ENCODE peak calls at places on chromosomes 2 and 18, in four cellular contexts. A is thyroid gland, W is body of pancreas, T is uterus. K is an unnamed sample.

GRCh38 chr18:31209041-31209440 is 46.4 kb upstream of the DSC1 start:
- DNase-seq in A (no peak), W (no peak), T (no peak), K (no peak)

GRCh38 chr2:30433902-30434301 is 13.1 kb upstream of the LCLAT1 start:
- DNase-seq in A (no peak), W (no peak), T (no peak), K (no peak)

GRCh38 chr2:165251361-165251760 is 12.1 kb downstream of the SCN2A start:
- DNase-seq in A (no peak), W (no peak), T (no peak), K (no peak)

GRCh38 chr18:66949419-66949818 is 345.5 kb upstream of the CDH19 start:
- DNase-seq in A (no peak), W (no peak), T (no peak), K (no peak)

GRCh38 chr2:147499785-147500184 is 345.0 kb upstream of the ACVR2A start:
- DNase-seq in A (no peak), W (no peak), T (no peak), K (no peak)

GRCh38 chr2:113068706-113069485 is 1.1 kb downstream of the IL1F10 start:
- DNase-seq in A (no peak), W (no peak), T (no peak), K (no peak)

GRCh38 chr2:88818381-88818780 is 126.9 kb downstream of the RPIA start:
- DNase-seq in A (no peak), W (no peak), T (no peak), K (no peak)

GRCh38 chr2:145221511-145221910 is 701.6 kb upstream of the ZEB2 start:
- DNase-seq in A (no peak), W (no peak), T (no peak), K (no peak)

GRCh38 chr2:86035883-86036789 is 69.5 kb downstream of the POLR1A start:
- DNase-seq in A (peak; percentile 92), W (peak; percentile 93), T (peak; percentile 78), K (peak; percentile 76)

GRCh38 chr2:68284896-68285295 is 32.6 kb upstream of the PPP3R1 start:
- DNase-seq in A (no peak), W (no peak), T (peak; percentile 70), K (no peak)

GRCh38 chr2:43009448-43009847 is 217.0 kb downstream of the ZFP36L2 start:
- DNase-seq in A (no peak), W (no peak), T (no peak), K (no peak)

GRCh38 chr2:128270306-128271185 is 48.1 kb downstream of the HS6ST1 start:
- DNase-seq in A (no peak), W (no peak), T (no peak), K (no peak)

GRCh38 chr18:27685807-27686412 is 491.0 kb downstream of the CDH2 start:
- DNase-seq in A (peak; percentile 17), W (no peak), T (no peak), K (peak; percentile 6)

GRCh38 chr2:65382776-65383357 is 49.5 kb downstream of the SPRED2 start:
- DNase-seq in A (peak; percentile 96), W (peak; percentile 87), T (peak; percentile 67), K (peak; percentile 82)

GRCh38 chr2:216478151-216478550 is 20.5 kb upstream of the RPL37A start:
- DNase-seq in A (no peak), W (peak; percentile 16), T (no peak), K (peak; percentile 38)

GRCh38 chr2:102726128-102727087 is 35.4 kb upstream of the TMEM182 start:
- DNase-seq in A (no peak), W (peak; percentile 23), T (no peak), K (no peak)

GRCh38 chr2:197498937-197499593 is 575 bp downstream of the HSPD1 start:
- DNase-seq in A (peak; percentile 64), W (peak; percentile 74), T (peak; percentile 40), K (no peak)

GRCh38 chr18:63346471-63347183 is 20.4 kb downstream of the KDSR start:
- DNase-seq in A (no peak), W (no peak), T (no peak), K (no peak)

GRCh38 chr2:239544846-239545465 is 144.1 kb upstream of the HDAC4 start:
- DNase-seq in A (no peak), W (no peak), T (no peak), K (no peak)

GRCh38 chr2:148022882-148023281 is 2.0 kb downstream of the MBD5 start:
- DNase-seq in A (no peak), W (no peak), T (no peak), K (no peak)

GRCh38 chr2:220789961-220790360 is 782.1 kb downstream of the EPHA4 start:
- DNase-seq in A (no peak), W (no peak), T (no peak), K (no peak)

GRCh38 chr2:30661173-30662107 is 145.8 kb downstream of the CAPN13 start:
- DNase-seq in A (no peak), W (no peak), T (no peak), K (no peak)

GRCh38 chr2:112010751-112011150 is 44.3 kb upstream of the TMEM87B start:
- DNase-seq in A (no peak), W (no peak), T (no peak), K (no peak)

GRCh38 chr2:215835641-215836040 is 177.7 kb downstream of the MREG start:
- DNase-seq in A (no peak), W (no peak), T (no peak), K (no peak)

GRCh38 chr2:211359353-211359752 is 803.0 kb downstream of the CPS1 start:
- DNase-seq in A (no peak), W (no peak), T (no peak), K (no peak)

GRCh38 chr18:13564579-13564978 is 161.8 kb downstream of the FAM210A start:
- DNase-seq in A (peak; percentile 76), W (no peak), T (no peak), K (no peak)

DNA sequence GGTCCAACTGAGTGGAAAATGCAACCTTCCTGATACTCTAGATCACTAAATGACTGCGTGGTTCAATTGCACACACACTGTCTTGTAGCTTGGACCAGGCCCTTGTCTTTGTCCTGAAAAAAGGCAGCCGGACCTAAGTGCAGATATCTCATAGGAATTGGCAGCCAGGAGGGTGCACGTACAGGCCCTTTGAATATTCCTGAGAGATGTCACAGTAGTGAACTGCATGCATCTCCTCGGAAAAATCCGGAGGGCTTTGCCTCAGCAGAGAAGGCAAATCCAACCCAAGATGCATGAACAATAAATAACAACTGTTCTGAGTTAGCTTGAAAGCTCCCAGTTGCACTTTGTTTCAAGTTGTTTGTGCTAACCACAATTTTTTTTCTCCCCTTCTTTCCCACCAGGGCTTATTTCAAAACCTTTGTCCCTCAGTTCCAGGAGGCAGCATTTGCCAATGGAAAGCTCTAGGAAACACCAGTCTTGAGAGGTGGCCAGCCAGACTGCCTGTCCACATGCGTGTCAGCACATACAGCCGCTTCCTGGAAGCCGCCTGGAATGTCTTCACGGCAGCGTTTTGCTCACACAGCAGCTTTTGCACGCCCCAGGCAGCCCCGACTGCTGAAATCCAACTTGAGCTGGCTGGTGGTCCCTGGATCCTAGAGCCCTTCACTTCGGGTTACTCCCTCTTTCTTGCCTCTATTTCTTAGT is 54.5 kb upstream of the FOSL2 start:
- DNase-seq in A (peak; percentile 22), W (peak; percentile 37), T (peak; percentile 84), K (peak; percentile 63)
- H3K4me3 ChIP-seq in A (no peak overlapping the region), W (no peak overlapping the region), T (no peak overlapping the region), K (no peak overlapping the region)

GRCh38 chr2:157258520-157259326 is 1.2 kb downstream of the GALNT5 start:
- DNase-seq in A (no peak), W (no peak), T (no peak), K (no peak)

GRCh38 chr2:157257312-157258252 is at the start of gene GALNT5:
- DNase-seq in A (peak; percentile 14), W (peak; percentile 24), T (no peak), K (no peak)

GRCh38 chr2:157261199-157261782 is 3.8 kb downstream of the GALNT5 start:
- DNase-seq in A (peak; percentile 1), W (peak; percentile 16), T (no peak), K (no peak)

GRCh38 chr2:157262248-157262647 is 4.7 kb downstream of the GALNT5 start:
- DNase-seq in A (no peak), W (no peak), T (no peak), K (no peak)

DNA sequence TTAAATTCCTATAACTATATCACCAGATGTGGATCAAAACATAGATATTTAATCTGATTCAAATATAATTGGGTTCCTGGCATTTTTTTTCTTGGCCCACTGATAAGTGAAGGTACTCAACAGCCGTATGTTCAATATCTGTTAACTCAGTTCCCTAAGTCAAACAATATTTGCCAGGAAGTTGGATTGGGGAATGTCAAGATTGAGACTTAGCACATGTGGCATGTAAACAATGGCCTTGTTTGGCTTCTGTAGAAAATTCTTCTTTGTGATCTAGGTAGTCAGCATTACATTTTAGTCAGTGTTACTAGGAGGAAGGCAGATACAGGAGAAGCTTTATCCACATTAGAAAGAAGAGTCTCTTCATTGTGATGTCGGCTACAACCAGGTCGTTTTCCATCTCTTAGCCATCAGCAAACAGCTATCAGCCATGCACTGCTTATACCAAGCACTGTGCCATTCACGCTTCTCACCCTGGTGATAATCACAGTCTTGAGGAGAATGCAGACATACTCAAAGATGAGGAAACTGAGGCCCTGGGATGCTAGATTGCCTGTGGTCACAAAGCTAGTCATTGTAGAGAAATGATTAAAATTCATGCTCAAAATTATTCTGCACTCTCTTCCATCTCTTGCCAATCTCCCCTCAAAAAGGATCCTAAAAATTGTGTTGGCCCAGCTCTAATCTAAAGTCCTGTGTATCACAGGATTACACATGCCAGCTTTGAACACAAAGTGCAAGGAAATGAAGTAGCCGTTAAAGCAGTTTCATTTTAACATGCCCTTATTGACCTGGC is 3.1 kb downstream of the GALNT5 start:
- DNase-seq in A (no peak), W (no peak), T (no peak), K (no peak)
- H3K27ac ChIP-seq in A (no peak overlapping the region), W (no peak overlapping the region), T (no peak overlapping the region), K (peak overlapping the region; percentile 55)

DNA sequence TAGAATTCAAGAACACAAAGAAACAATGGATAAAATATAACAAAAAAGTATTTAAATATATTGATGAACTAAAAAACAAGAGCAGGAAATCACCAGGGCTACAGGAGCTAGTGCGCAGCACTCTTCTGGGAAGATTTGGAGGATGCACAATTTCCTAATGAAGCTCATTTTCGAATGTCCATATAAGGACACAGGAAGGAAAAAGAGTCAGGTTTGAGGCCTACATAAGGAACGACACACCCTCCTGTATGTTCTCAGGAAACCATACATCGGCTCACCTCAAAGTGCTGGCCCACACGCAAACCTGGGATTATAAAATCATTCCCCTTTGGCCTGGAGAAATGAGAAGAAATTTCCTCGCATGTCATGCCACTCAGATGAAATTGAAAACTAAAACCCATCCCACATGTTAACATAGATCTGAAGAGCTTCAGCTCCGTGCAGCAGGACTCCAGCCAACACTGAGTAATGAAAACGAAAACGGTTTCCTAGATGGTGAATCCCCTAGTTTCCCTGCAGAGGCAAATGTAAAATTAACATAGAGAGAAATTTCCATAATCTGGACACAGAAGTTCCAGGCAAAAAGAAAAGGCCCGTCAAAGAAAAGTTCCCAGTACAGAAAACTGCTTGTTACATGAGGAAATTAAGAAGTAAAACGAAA is 825.8 kb downstream of the SOCS6 start:
- DNase-seq in A (no peak), W (no peak), T (no peak), K (no peak)
- H3K9me3 ChIP-seq in A (no peaks in the 10 kb centered on the region), W (no peaks in the 10 kb centered on the region), T (no peaks in the 10 kb centered on the region), K (no peaks in the 10 kb centered on the region)

DNA sequence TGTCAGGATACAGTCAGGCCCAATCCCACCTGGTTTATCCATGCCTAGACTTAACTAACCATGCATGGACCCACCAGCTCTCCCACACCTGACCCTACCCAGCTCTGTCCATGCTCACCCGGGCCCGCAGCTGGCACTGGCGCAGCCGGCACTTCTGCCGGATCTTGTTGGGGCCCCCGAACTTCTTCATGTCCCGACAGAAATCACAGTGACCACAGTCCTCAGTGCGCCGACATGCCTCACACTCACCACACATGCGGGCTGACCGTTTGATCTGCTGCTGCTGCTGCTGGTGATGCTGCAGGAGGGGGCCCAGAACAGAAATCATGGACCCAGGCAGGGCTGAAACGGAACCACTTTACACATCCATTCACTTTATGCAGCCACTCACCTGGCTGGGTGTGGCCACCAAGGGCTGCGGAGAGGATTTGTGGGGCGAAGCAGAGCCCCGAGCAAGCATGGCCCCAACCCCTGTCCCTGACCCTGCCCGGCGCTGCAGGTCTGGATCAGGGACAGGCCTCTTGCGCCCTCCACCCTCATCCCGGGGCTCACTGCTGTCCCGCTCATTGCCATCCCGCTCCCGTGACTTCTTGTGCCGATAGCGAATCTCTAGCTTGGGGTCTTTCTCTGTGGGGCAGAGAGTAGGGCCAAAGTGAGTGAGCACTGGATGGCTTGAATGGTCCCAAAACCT is 1.7 kb downstream of the CXXC1 start:
- DNase-seq in A (no peak), W (no peak), T (no peak), K (no peak)
- H3K4me3 ChIP-seq in A (no peak overlapping the region), W (no peak overlapping the region), T (no peak overlapping the region), K (peak overlapping the region; percentile 89)